ENCODE peak calls at places on chromosomes 6 and 20, in nine cellular contexts. H, N, P, C, V, D, K, W and G are unnamed samples.

GRCh38 chr20:50036703-50037102 is 53.9 kb downstream of the SNAI1 start:
- DNase-seq in C (no peak), P (no peak), N (no peak), V (no peak), K (no peak), D (no peak), W (no peak), H (no peak), G (no peak)

GRCh38 chr20:5822569-5822968 is 72.4 kb downstream of the SHLD1 start:
- DNase-seq in N (no peak), V (no peak), C (peak; percentile 53), H (no peak), K (no peak), P (no peak), W (no peak), D (no peak), G (no peak)

GRCh38 chr20:12012241-12013222 is 94.8 kb downstream of the BTBD3 start:
- DNase-seq in C (peak; percentile 47), K (peak; percentile 81), N (peak; percentile 29), P (peak; percentile 54), D (peak; percentile 31), W (peak; percentile 89), V (peak; percentile 58), H (peak; percentile 55), G (peak; percentile 85)

GRCh38 chr20:7379621-7380220 is 560.5 kb downstream of the HAO1 start:
- DNase-seq in W (peak; percentile 69), N (peak; percentile 42), C (no peak), P (no peak), H (no peak), K (no peak), D (no peak), V (no peak), G (no peak)

GRCh38 chr6:122289721-122290501 is 109.5 kb upstream of the HSF2 start:
- DNase-seq in K (no peak), W (peak; percentile 30), D (peak; percentile 13), V (peak; percentile 58), P (peak; percentile 3), C (no peak), H (peak; percentile 32), N (peak; percentile 42), G (peak; percentile 76)

GRCh38 chr20:36587388-36588136 is 14.2 kb downstream of the TGIF2 start:
- DNase-seq in D (no peak), C (no peak), K (no peak), P (no peak), W (no peak), V (no peak), H (no peak), N (no peak), G (no peak)

GRCh38 chr6:129284225-129284624 is 401.3 kb downstream of the LAMA2 start:
- DNase-seq in P (no peak), K (no peak), N (no peak), V (no peak), D (no peak), H (no peak), W (no peak), C (no peak), G (no peak)

GRCh38 chr6:31048090-31048489 is 37.8 kb downstream of the MUC22 start:
- DNase-seq in V (no peak), H (no peak), D (no peak), N (no peak), K (no peak), P (no peak), C (no peak), W (peak; percentile 53), G (no peak)

GRCh38 chr20:36396340-36396739 is 90.2 kb downstream of the DLGAP4 start:
- DNase-seq in D (no peak), K (no peak), C (no peak), W (no peak), P (no peak), N (no peak), V (no peak), H (no peak), G (no peak)

GRCh38 chr6:148426317-148426977 is 83.8 kb downstream of the SASH1 start:
- DNase-seq in C (no peak), H (no peak), K (no peak), V (no peak), N (no peak), W (no peak), D (no peak), P (no peak), G (no peak)

GRCh38 chr6:41683460-41684310 is 45.4 kb downstream of the MDFI start:
- DNase-seq in C (peak; percentile 81), W (peak; percentile 71), H (peak; percentile 89), V (peak; percentile 91), K (peak; percentile 42), N (peak; percentile 91), P (peak; percentile 96), D (no peak), G (peak; percentile 86)

DNA sequence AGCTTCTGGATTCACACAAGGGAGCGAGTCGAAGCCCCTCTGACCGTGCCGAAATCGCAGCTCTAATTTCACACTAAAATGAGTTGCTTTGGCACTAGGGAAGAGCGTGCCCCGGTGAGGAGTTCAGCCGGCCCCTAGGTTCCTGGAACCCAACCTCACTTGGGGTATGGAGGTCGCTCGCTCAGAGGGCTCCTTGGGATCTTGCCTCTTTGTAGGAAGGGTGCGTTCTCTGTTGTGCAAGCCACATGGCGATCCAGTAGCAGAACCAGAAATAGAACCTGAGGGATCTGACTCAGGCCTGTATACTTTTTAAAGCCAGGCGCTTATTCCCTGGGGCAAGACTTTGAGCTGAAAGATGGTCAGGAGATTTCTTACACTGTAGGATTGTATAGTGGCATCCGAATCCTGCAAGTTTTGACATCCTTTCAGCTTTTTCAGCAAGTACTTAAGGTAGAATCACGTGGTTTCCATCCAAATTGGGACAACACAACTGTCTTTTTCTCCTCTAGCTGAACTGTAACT is 861 bp upstream of the RALGAPA2 start:
- DNase-seq in W (no peak), P (peak; percentile 15), N (peak; percentile 7), H (no peak), D (no peak), V (no peak), C (no peak), K (no peak), G (no peak)
- TF ChIP-seq EZH2phosphoT487 in W (no peak), P (no peak), N (no peak), H (no peak), D (no peak), V (no peak), C (no peak), K (no peak), G (no peak)

GRCh38 chr20:45069261-45069660 is 31.7 kb downstream of the KCNS1 start:
- DNase-seq in D (no peak), H (no peak), N (no peak), C (no peak), P (no peak), K (no peak), V (no peak), W (no peak), G (no peak)

GRCh38 chr20:45067558-45067957 is 33.4 kb downstream of the KCNS1 start:
- DNase-seq in N (peak; percentile 49), W (peak; percentile 6), K (no peak), C (no peak), H (no peak), D (no peak), P (no peak), V (no peak), G (no peak)

GRCh38 chr20:45064812-45065211 is 36.1 kb downstream of the KCNS1 start:
- DNase-seq in H (no peak), C (no peak), K (no peak), P (no peak), N (peak; percentile 32), W (no peak), D (no peak), V (no peak), G (no peak)

GRCh38 chr20:45067087-45067486 is 33.8 kb downstream of the KCNS1 start:
- DNase-seq in C (no peak), K (no peak), V (no peak), P (no peak), W (peak; percentile 44), N (no peak), D (no peak), H (no peak), G (no peak)

GRCh38 chr20:45066372-45066771 is 34.6 kb downstream of the KCNS1 start:
- DNase-seq in D (no peak), K (no peak), C (no peak), W (no peak), N (no peak), P (no peak), V (no peak), H (no peak), G (no peak)
- H3K79me2 ChIP-seq in D (peaks cover 5% of the 10 kb centered on the region), K (peaks cover 83% of the 10 kb centered on the region), C (peaks cover 35% of the 10 kb centered on the region), W (peaks cover 16% of the 10 kb centered on the region), N (peaks cover 63% of the 10 kb centered on the region), P (peaks cover 22% of the 10 kb centered on the region), V (no peaks in the 10 kb centered on the region), H (peaks cover 16% of the 10 kb centered on the region), G (peaks cover 15% of the 10 kb centered on the region)

GRCh38 chr6:14542670-14543366 is 425.2 kb downstream of the CD83 start:
- DNase-seq in K (no peak), D (peak; percentile 29), V (no peak), H (no peak), W (peak; percentile 64), N (peak; percentile 92), C (peak; percentile 24), P (no peak), G (no peak)
- TF ChIP-seq EZH2phosphoT487 in K (no peak), D (no peak), V (no peak), H (no peak), W (no peak), N (no peak), C (no peak), P (no peak), G (no peak)

DNA sequence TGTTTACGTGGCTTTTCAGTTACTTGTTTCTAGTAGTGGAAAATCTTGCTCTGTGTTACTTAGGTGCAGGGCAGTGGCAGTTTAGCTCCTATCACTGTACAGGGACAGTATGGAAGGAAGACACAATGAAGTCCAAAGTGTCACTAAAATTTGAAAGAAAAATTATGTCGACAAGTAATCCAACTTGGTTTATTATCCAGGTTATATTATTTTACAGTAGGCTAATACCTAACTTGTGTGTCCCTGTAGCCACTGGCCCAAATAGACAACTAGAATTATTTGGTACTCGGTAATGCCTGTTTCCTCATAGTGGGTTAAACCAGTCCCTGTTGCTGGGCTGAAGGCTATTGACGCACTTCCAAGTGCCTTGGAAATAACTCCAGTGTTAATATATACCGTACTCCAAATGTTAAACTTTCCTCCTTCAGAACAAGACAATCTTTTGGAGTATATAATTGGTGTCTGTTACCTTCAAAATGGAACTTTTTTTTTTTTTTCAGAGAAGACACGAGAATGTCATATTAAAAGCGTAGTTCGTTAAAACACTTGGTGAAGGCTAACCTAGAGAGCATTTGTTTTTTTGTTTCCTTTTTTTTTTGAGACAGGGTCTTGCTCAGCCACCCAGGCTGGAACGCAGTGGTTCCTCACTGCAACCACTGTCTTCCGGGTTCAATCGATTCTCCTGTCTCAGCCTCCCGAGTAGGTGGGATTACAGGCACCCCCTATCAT is 4.7 kb downstream of the JARID2 start:
- DNase-seq in V (no peak), C (no peak), W (no peak), N (no peak), D (no peak), K (no peak), H (no peak), P (no peak), G (no peak)
- H3K79me2 ChIP-seq in V (peaks cover 91% of the 10 kb centered on the region), C (peaks cover 72% of the 10 kb centered on the region), W (peaks cover 91% of the 10 kb centered on the region), N (peaks cover 89% of the 10 kb centered on the region), D (peaks cover 86% of the 10 kb centered on the region), K (peaks cover 83% of the 10 kb centered on the region), H (peaks cover 81% of the 10 kb centered on the region), P (peaks cover 70% of the 10 kb centered on the region), G (peaks cover 97% of the 10 kb centered on the region)